ENCODE peak calls at places on chromosomes 11 and 22, in four cellular contexts. G, P, R and H are unnamed samples.

GRCh38 chr11:108768370-108768769 is 103.5 kb downstream of the DDX10 start:
- DNase-seq in R (no peak), G (no peak), P (peak), H (no peak)

GRCh38 chr11:68313574-68314202 is 1.3 kb downstream of the LRP5 start:
- DNase-seq in R (no peak), P (peak), G (peak), H (no peak)

GRCh38 chr11:102293873-102294601 is 23.2 kb upstream of the BIRC3 start:
- DNase-seq in P (peak), R (no peak), G (peak), H (no peak)

GRCh38 chr11:9601041-9601875 is 27.8 kb downstream of the WEE1 start:
- DNase-seq in G (peak), R (no peak), P (peak), H (peak)

GRCh38 chr11:9293646-9294045 is 20.7 kb downstream of the TMEM41B start:
- DNase-seq in G (no peak), P (no peak), R (no peak), H (no peak)

GRCh38 chr11:2307733-2308331 is 6.0 kb downstream of the TSPAN32 start:
- DNase-seq in G (no peak), R (no peak), P (no peak), H (no peak)

GRCh38 chr11:65362320-65362931 is 7.9 kb downstream of the TIGD3 start:
- DNase-seq in P (no peak), R (no peak), G (no peak), H (no peak)

GRCh38 chr11:6546735-6547134 is 49.7 kb downstream of the DNHD1 start:
- DNase-seq in G (no peak), R (no peak), P (no peak), H (no peak)

GRCh38 chr22:50710886-50711285 is 27.1 kb upstream of the ACR start:
- DNase-seq in R (no peak), P (no peak), G (no peak), H (no peak)

GRCh38 chr22:25364281-25364680 is 144.8 kb downstream of the CRYBB2 start:
- DNase-seq in G (no peak), R (no peak), P (no peak), H (no peak)

GRCh38 chr22:19127329-19128008 is 3.6 kb upstream of the TSSK2 start:
- DNase-seq in R (no peak), G (no peak), P (no peak), H (no peak)

GRCh38 chr11:58650496-58650895 is 28.0 kb downstream of the CNTF start:
- DNase-seq in R (no peak), G (no peak), P (no peak), H (no peak)

GRCh38 chr22:24937114-24937513 is 9.4 kb downstream of the LHFPL7 start:
- DNase-seq in R (no peak), P (no peak), G (no peak), H (no peak)

GRCh38 chr22:45212992-45213751 is 27.5 kb downstream of the KIAA0930 start:
- DNase-seq in P (peak), R (peak), G (no peak), H (no peak)

GRCh38 chr22:45273452-45274075 is 11.2 kb upstream of the UPK3A start:
- DNase-seq in R (no peak), G (no peak), P (no peak), H (no peak)

GRCh38 chr22:21707677-21708076 is 27.9 kb downstream of the YPEL1 start:
- DNase-seq in G (no peak), R (no peak), P (peak), H (no peak)

GRCh38 chr11:17353228-17354021 is 1.8 kb downstream of the NCR3LG1 start:
- DNase-seq in G (no peak), R (peak), P (peak), H (no peak)

GRCh38 chr22:44702479-44703219 is 645 bp downstream of the PRR5 start:
- DNase-seq in R (no peak), P (peak), G (no peak), H (no peak)

GRCh38 chr11:111585371-111585770 is 16.9 kb upstream of the SIK2 start:
- DNase-seq in R (no peak), P (peak), G (no peak), H (no peak)